ENCODE peak calls at places on chromosome 2, in seven cellular contexts. N, B, U, D, E, Y and K are unnamed samples.

GRCh38 chr2:68837164-68837860 is 33.9 kb downstream of the BMP10 start:
- DNase-seq in B (peak), Y (no peak), U (peak), D (peak), N (no peak), E (no peak), K (no peak)

GRCh38 chr2:190062053-190062452 is 476 bp downstream of the MSTN start:
- DNase-seq in Y (no peak), D (no peak), N (no peak), B (no peak), E (no peak), U (no peak), K (no peak)

GRCh38 chr2:109683452-109683851 is 69.3 kb downstream of the SOWAHC start:
- DNase-seq in E (no peak), U (no peak), N (no peak), B (no peak), D (no peak), Y (no peak), K (no peak)

GRCh38 chr2:239690651-239691631 is 290.1 kb upstream of the HDAC4 start:
- DNase-seq in D (no peak), N (no peak), B (no peak), Y (no peak), E (peak), U (no peak), K (no peak)

GRCh38 chr2:193818801-193819499 is 1624.2 kb upstream of the TMEFF2 start:
- DNase-seq in N (no peak), E (no peak), D (no peak), B (no peak), U (no peak), Y (no peak), K (no peak)

GRCh38 chr2:109470121-109470921 is 143.4 kb downstream of the SEPTIN10 start:
- DNase-seq in U (peak), D (peak), Y (no peak), B (no peak), N (no peak), E (no peak), K (peak)

GRCh38 chr2:216017365-216017764 is 4.0 kb upstream of the MREG start:
- DNase-seq in B (peak), D (peak), E (no peak), N (no peak), Y (no peak), U (no peak), K (peak)

GRCh38 chr2:120766758-120767351 is 31.2 kb downstream of the GLI2 start:
- DNase-seq in N (peak), B (no peak), Y (no peak), E (no peak), U (no peak), D (no peak), K (no peak)

GRCh38 chr2:11762031-11762430 is 15.6 kb downstream of the LPIN1 start:
- DNase-seq in E (no peak), N (peak), U (no peak), B (no peak), Y (no peak), D (no peak), K (no peak)

GRCh38 chr2:214747992-214748391 is 61.5 kb downstream of the BARD1 start:
- DNase-seq in N (no peak), E (no peak), Y (no peak), D (no peak), U (no peak), B (no peak), K (no peak)

GRCh38 chr2:82993631-82994030 is 1465.4 kb downstream of the SUCLG1 start:
- DNase-seq in B (no peak), N (no peak), E (no peak), U (peak), D (no peak), Y (no peak), K (peak)

GRCh38 chr2:189056200-189057106 is 82.3 kb downstream of the COL3A1 start:
- DNase-seq in N (no peak), U (no peak), B (no peak), E (no peak), D (no peak), Y (no peak), K (no peak)

GRCh38 chr2:54763636-54764291 is 40.3 kb downstream of the EML6 start:
- DNase-seq in Y (no peak), U (no peak), D (peak), B (no peak), N (no peak), E (no peak), K (no peak)

GRCh38 chr2:84115458-84115857 is 343.6 kb downstream of the SUCLG1 start:
- DNase-seq in E (no peak), N (no peak), B (no peak), D (no peak), Y (no peak), U (no peak), K (no peak)

GRCh38 chr2:220215785-220216184 is 588.4 kb downstream of the SLC4A3 start:
- DNase-seq in B (no peak), N (no peak), D (no peak), E (no peak), U (no peak), Y (no peak), K (no peak)

GRCh38 chr2:37671013-37671815 is at the start of gene CDC42EP3:
- DNase-seq in Y (no peak), N (peak), B (peak), D (peak), U (no peak), E (peak), K (no peak)

GRCh38 chr2:33372940-33373553 is 103.4 kb upstream of the RASGRP3 start:
- DNase-seq in D (peak), Y (no peak), N (no peak), B (peak), U (peak), E (no peak), K (no peak)

GRCh38 chr2:120675460-120676130 is 60.1 kb upstream of the GLI2 start:
- DNase-seq in Y (no peak), B (peak), D (peak), N (peak), U (peak), E (no peak), K (no peak)

GRCh38 chr2:240921319-240922233 is 15.4 kb downstream of the CROCC2 start:
- DNase-seq in U (no peak), Y (no peak), B (peak), D (no peak), N (peak), E (peak), K (peak)

GRCh38 chr2:128693630-128694029 is 375.0 kb upstream of the HS6ST1 start:
- DNase-seq in U (no peak), N (no peak), D (no peak), Y (no peak), B (no peak), E (no peak), K (no peak)

GRCh38 chr2:28344756-28345291 is 47.8 kb upstream of the FOSL2 start:
- DNase-seq in D (no peak), B (no peak), N (no peak), Y (no peak), U (no peak), E (no peak), K (no peak)

GRCh38 chr2:28347193-28347592 is 45.5 kb upstream of the FOSL2 start:
- DNase-seq in B (no peak), E (no peak), U (no peak), N (no peak), Y (no peak), D (no peak), K (no peak)

GRCh38 chr2:28343971-28344715 is 48.5 kb upstream of the FOSL2 start:
- DNase-seq in Y (no peak), N (no peak), E (no peak), U (no peak), D (no peak), B (no peak), K (no peak)

GRCh38 chr2:28346587-28346986 is 46.1 kb upstream of the FOSL2 start:
- DNase-seq in N (peak), B (no peak), U (no peak), D (no peak), Y (no peak), E (no peak), K (no peak)

DNA sequence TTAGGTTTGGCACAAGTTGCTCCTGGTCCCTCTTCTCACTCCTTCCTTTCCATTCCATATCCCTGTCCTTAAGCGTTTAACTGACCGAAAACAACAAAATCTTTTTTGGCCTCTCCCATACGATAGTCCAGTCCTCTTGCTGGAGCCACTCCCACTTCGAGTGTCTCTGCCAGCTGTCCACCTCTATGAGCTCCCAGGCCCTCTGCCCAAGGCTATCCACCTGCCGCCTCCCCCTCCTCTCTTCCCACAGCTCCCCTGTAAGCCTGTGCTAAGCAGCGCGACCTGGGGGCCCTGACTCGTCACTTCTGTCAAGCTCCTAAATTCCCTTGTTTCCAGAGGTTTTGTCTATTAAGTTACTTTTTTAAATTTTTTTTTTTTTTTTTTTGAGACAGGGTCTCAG is 47.0 kb upstream of the FOSL2 start:
- DNase-seq in N (no peak), D (no peak), E (no peak), B (no peak), U (no peak), Y (no peak), K (no peak)
- H3K27ac ChIP-seq in N (no peak), D (no peak), E (no peak), B (no peak), U (no peak), Y (no peak), K (no peak)

DNA sequence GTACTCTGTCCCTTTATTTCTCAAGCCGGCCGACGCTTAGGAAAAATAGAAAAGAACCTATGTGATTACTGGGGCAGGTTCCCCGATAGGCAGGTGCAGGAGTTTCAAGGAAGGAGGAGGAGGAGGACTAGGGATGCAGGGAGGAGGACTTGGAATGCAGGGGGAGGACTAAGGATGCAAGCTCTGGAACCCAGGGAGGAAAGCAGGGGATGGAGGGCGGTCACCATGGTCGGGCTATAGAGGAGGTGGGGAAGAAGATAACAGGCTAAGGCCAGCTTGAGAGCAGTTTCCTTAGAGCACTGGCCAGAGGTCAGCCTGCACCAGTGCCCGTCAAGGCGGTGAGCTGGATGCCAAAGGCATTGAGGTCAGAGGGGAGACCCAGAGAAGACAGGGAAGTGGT is 18.7 kb upstream of the B3GNT7 start:
- DNase-seq in Y (no peak), B (no peak), E (no peak), N (no peak), D (no peak), U (no peak), K (no peak)
- H3K27ac ChIP-seq in Y (no peak), B (no peak), E (no peak), N (no peak), D (no peak), U (no peak), K (no peak)

GRCh38 chr2:202034249-202035088 is 814 bp downstream of the FZD7 start:
- DNase-seq in D (no peak), Y (no peak), U (no peak), E (no peak), B (peak), N (peak), K (no peak)
- H3K27ac ChIP-seq in D (no peak), Y (peak), U (peak), E (peak), B (peak), N (peak), K (peak)

DNA sequence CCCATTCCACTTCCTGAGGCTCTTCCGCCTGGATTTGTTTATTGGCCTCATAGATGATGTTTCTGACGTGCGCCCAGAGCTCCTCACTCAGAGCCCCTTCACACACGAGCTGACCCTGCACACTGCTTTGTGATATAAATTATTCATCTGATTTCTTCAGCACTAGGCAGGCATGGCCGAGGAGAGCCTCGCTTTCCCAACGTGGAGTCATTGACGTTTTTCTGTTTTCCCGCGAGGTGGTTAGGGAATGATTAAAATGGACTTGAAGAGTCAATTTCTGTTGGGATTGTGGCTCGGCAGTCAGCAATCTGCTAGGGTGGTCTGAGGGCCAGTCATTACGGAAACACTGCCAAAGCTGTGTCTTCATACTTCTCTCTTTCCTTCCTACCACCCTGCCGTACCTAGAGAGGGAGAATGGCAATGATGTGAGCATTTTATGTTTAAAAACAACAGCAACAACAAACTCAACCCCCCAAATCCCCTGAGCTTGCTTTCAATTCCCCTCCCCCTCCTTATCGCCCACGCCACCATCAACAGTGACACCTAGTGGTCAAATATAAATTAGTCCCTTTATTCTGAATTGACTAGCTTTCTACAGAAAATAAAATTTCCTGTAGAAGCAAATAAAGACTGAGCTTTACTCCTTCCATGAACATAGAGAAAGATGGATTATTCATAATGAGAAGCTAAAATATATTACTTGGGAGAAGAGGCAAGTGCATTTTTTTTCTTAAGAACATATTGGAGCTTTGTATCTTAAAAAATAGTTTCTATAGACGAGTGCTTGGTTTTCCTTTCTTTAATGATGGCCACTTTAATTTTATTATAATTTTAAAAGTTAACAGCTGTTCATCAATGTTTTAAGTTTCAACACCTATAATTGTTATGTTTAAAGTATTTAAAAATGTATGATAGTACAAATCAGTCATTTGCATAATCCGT is 285.1 kb downstream of the MTX2 start:
- DNase-seq in D (peak), B (peak), E (no peak), U (peak), Y (no peak), N (peak), K (no peak)
- H3K27ac ChIP-seq in D (no peak), B (peak), E (peak), U (no peak), Y (peak), N (peak), K (peak)

GRCh38 chr2:157267476-157267875 is 10.0 kb downstream of the GALNT5 start:
- DNase-seq in Y (no peak), D (no peak), N (no peak), E (no peak), U (no peak), B (no peak), K (no peak)
- H3K27ac ChIP-seq in Y (peak), D (no peak), N (no peak), E (no peak), U (no peak), B (no peak), K (no peak)

GRCh38 chr2:170177950-170178781 is at the start of gene MYO3B:
- DNase-seq in D (no peak), N (no peak), Y (no peak), U (no peak), E (no peak), B (no peak), K (no peak)

GRCh38 chr2:170181602-170182001 is 3.7 kb downstream of the MYO3B start:
- DNase-seq in Y (no peak), B (no peak), E (no peak), U (no peak), D (no peak), N (no peak), K (no peak)

GRCh38 chr2:170185319-170185718 is 7.4 kb downstream of the MYO3B start:
- DNase-seq in Y (no peak), B (no peak), D (no peak), U (no peak), N (no peak), E (no peak), K (no peak)

GRCh38 chr2:170176212-170176611 is 1.7 kb upstream of the MYO3B start:
- DNase-seq in U (no peak), D (no peak), N (no peak), E (no peak), Y (no peak), B (no peak), K (no peak)

GRCh38 chr2:170180031-170180566 is 2.2 kb downstream of the MYO3B start:
- DNase-seq in B (no peak), U (no peak), D (no peak), Y (no peak), N (no peak), E (no peak), K (no peak)
- H3K27ac ChIP-seq in B (peak), U (no peak), D (no peak), Y (no peak), N (no peak), E (no peak), K (peak)

GRCh38 chr2:236568068-236568921 is 1.3 kb upstream of the ACKR3 start:
- DNase-seq in U (no peak), B (peak), Y (no peak), D (no peak), N (peak), E (no peak), K (no peak)

GRCh38 chr2:236570081-236570979 is 705 bp downstream of the ACKR3 start:
- DNase-seq in N (peak), B (peak), E (no peak), U (no peak), Y (no peak), D (peak), K (no peak)

GRCh38 chr2:236569593-236569973 is at the start of gene ACKR3:
- DNase-seq in D (peak), N (peak), B (peak), E (peak), U (peak), Y (peak), K (peak)

GRCh38 chr2:236571161-236571560 is 1.5 kb downstream of the ACKR3 start:
- DNase-seq in D (no peak), N (peak), E (no peak), B (peak), Y (no peak), U (no peak), K (no peak)

GRCh38 chr2:236568922-236569592 is 568 bp upstream of the ACKR3 start:
- DNase-seq in B (no peak), U (no peak), D (no peak), N (no peak), Y (no peak), E (no peak), K (no peak)
- H3K27ac ChIP-seq in B (peak), U (no peak), D (peak), N (peak), Y (peak), E (peak), K (no peak)

GRCh38 chr2:10329880-10330699 is 27.4 kb downstream of the HPCAL1 start:
- DNase-seq in D (peak), N (no peak), E (no peak), B (peak), U (no peak), Y (no peak), K (no peak)

GRCh38 chr2:10327896-10328666 is 25.4 kb downstream of the HPCAL1 start:
- DNase-seq in Y (no peak), U (no peak), B (peak), N (no peak), D (peak), E (no peak), K (no peak)

GRCh38 chr2:10330700-10331032 is 28.0 kb downstream of the HPCAL1 start:
- DNase-seq in D (no peak), E (no peak), U (no peak), B (no peak), Y (no peak), N (no peak), K (no peak)

GRCh38 chr2:10328667-10329583 is 26.2 kb downstream of the HPCAL1 start:
- DNase-seq in Y (no peak), B (peak), D (peak), U (no peak), N (no peak), E (no peak), K (no peak)

DNA sequence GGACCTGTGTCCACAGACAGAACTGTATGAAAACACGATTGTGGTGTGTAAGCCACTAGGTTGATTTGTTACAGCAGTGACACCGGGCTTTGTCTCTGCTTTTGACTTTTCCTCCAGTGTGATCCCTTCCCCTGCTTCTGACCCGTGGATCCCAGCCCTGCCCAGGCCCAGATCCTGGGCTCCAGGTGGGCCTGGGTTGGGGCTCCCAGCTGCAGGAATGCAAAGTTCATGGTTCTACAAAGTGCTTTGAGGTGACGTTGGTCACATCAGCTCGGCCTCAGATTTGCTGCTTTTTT is 26.8 kb downstream of the HPCAL1 start:
- DNase-seq in U (no peak), D (peak), E (no peak), B (no peak), N (no peak), Y (no peak), K (no peak)
- H3K27ac ChIP-seq in U (peak), D (peak), E (no peak), B (peak), N (peak), Y (no peak), K (no peak)

GRCh38 chr2:30257266-30258214 is 26.2 kb downstream of the LBH start:
- DNase-seq in N (no peak), B (no peak), D (no peak), U (no peak), Y (no peak), E (peak), K (no peak)
- H3K27ac ChIP-seq in N (no peak), B (no peak), D (no peak), U (no peak), Y (no peak), E (no peak), K (no peak)